ENCODE peak calls at places on chromosomes 6 and 20, in seven cellular contexts. K, O, H, D, Z, R and V are unnamed samples.

GRCh38 chr6:79874531-79875132 is 72.7 kb downstream of the ELOVL4 start:
- DNase-seq in R (no peak), K (no peak), D (no peak), Z (no peak), H (no peak), O (no peak), V (no peak)

GRCh38 chr6:166438211-166438861 is 55.6 kb upstream of the MPC1 start:
- DNase-seq in Z (no peak), K (no peak), H (no peak), O (no peak), D (no peak), R (no peak), V (no peak)

GRCh38 chr6:158205220-158205944 is 37.2 kb downstream of the GTF2H5 start:
- DNase-seq in O (no peak), R (peak; percentile 65), Z (no peak), H (no peak), K (no peak), D (no peak), V (peak; percentile 14)

GRCh38 chr20:51456511-51457280 is 85.8 kb downstream of the NFATC2 start:
- DNase-seq in K (no peak), D (peak; percentile 92), Z (peak; percentile 78), R (peak; percentile 78), H (peak; percentile 97), O (peak; percentile 95), V (peak; percentile 89)

GRCh38 chr6:73523434-73524123 is 2.7 kb upstream of the EEF1A1 start:
- DNase-seq in H (peak; percentile 72), K (peak; percentile 71), R (peak; percentile 66), D (peak; percentile 78), O (peak; percentile 61), Z (no peak), V (peak; percentile 88)

GRCh38 chr6:148495029-148495428 is 152.4 kb downstream of the SASH1 start:
- DNase-seq in O (no peak), D (no peak), H (no peak), K (no peak), R (no peak), Z (no peak), V (no peak)

GRCh38 chr6:124924333-124924759 is 37.9 kb upstream of the RNF217 start:
- DNase-seq in O (no peak), Z (no peak), H (no peak), R (no peak), K (no peak), D (no peak), V (no peak)

GRCh38 chr6:88662163-88662580 is 301.2 kb downstream of the RNGTT start:
- DNase-seq in O (no peak), R (peak; percentile 60), H (no peak), D (peak; percentile 61), Z (no peak), K (no peak), V (peak; percentile 76)

GRCh38 chr6:35717449-35718353 is 19.1 kb upstream of the ARMC12 start:
- DNase-seq in Z (no peak), H (no peak), O (no peak), D (no peak), K (no peak), R (no peak), V (no peak)

GRCh38 chr20:47237715-47238114 is 118.8 kb downstream of the ZMYND8 start:
- DNase-seq in R (no peak), Z (no peak), K (no peak), O (no peak), H (no peak), D (no peak), V (no peak)

GRCh38 chr6:33305052-33305451 is 6.3 kb upstream of the RGL2 start:
- DNase-seq in R (no peak), O (no peak), K (no peak), Z (no peak), H (no peak), D (no peak), V (no peak)

GRCh38 chr6:161414180-161414579 is 140.3 kb upstream of the AGPAT4 start:
- DNase-seq in D (peak; percentile 26), O (peak; percentile 46), Z (no peak), H (peak; percentile 62), R (no peak), K (no peak), V (no peak)

GRCh38 chr6:73455865-73456629 is 4.0 kb upstream of the CGAS start:
- DNase-seq in R (peak; percentile 50), O (no peak), H (no peak), K (no peak), Z (no peak), D (no peak), V (no peak)

GRCh38 chr20:61630240-61630650 is 378.2 kb downstream of the CDH4 start:
- DNase-seq in R (no peak), H (no peak), D (no peak), O (no peak), Z (no peak), K (no peak), V (no peak)

GRCh38 chr20:44719841-44720240 is 4.7 kb downstream of the CCN5 start:
- DNase-seq in H (peak; percentile 29), R (no peak), O (no peak), D (no peak), Z (no peak), K (no peak), V (no peak)

GRCh38 chr20:44722990-44723389 is 7.8 kb downstream of the CCN5 start:
- DNase-seq in Z (no peak), D (no peak), O (no peak), H (no peak), R (no peak), K (no peak), V (no peak)

GRCh38 chr20:44720994-44721784 is 6.0 kb downstream of the CCN5 start:
- DNase-seq in Z (no peak), D (no peak), R (no peak), H (peak; percentile 66), K (no peak), O (no peak), V (no peak)

GRCh38 chr20:44721785-44722054 is 6.6 kb downstream of the CCN5 start:
- DNase-seq in R (no peak), K (no peak), Z (no peak), O (no peak), D (no peak), H (no peak), V (no peak)

DNA sequence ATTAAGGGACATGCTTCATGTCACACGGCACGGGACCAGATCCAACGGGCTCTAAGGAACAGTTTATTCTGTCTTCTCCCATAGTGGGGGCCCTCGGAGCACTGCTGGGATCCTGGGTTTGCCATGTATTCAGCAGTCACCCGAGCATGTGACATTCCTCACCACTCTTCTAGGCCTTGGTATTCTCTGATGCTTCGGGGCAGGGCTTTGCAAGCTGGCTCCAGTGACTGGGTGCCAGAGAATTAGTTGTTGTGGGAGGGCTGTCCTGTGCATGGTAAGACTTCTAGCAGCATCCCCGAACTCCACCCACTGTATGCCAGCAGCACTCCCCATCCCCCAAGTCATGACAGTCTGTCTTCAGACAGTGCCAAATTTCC is 5.4 kb downstream of the CCN5 start:
- DNase-seq in D (no peak), R (no peak), H (peak; percentile 37), O (no peak), K (no peak), Z (no peak), V (no peak)
- H3K27ac ChIP-seq in D (no peak overlapping the region), R (no peak overlapping the region), H (no peak overlapping the region), O (peak overlapping the region; percentile 68), K (no peak overlapping the region), Z (peak overlapping the region; percentile 97), V (no peak overlapping the region)

DNA sequence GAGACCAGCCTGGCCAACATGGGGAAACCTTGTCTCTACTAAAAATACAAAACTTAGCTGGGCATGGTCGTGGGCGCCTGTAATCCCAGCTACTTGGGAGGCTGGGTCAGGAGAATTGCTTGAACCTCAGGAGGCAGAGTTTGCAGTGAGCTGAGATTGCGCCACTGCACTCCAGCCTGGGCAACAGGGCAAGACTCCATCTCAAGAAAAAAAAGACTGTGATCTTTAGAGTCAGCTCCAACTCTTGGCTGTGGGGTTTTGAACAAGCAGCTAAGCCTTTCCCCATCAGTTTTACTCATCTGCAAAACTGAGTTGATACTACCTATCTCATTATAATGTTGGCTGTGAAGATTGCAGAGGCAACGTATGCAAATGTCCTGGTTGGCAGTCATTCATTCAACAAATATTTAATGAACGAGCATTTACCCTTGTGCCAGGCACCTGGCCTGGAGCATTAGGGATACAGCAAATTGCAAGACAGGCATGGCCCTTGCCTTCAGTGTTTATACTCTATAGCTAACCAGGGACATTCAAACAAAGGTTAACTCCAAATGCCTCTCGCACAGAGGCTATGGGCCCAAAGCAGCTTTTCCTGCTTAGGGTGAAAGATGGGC is 37.9 kb downstream of the ILRUN start:
- DNase-seq in D (no peak), R (no peak), Z (no peak), H (no peak), K (no peak), O (no peak), V (no peak)
- H3K4me3 ChIP-seq in D (no peak overlapping the region), R (no peak overlapping the region), Z (no peak overlapping the region), H (peak overlapping the region; percentile 61), K (no peak overlapping the region), O (no peak overlapping the region), V (no peak overlapping the region)

GRCh38 chr6:14871196-14871595 is 374.7 kb upstream of the JARID2 start:
- DNase-seq in H (peak; percentile 79), R (no peak), K (no peak), O (peak; percentile 38), Z (no peak), D (no peak), V (no peak)

GRCh38 chr6:14863896-14864850 is 381.7 kb upstream of the JARID2 start:
- DNase-seq in Z (no peak), H (no peak), K (no peak), D (no peak), R (no peak), O (no peak), V (no peak)

GRCh38 chr6:14862845-14863244 is 383.0 kb upstream of the JARID2 start:
- DNase-seq in R (no peak), O (no peak), D (no peak), K (no peak), H (no peak), Z (no peak), V (no peak)

GRCh38 chr6:14865609-14866100 is 380.2 kb upstream of the JARID2 start:
- DNase-seq in D (no peak), H (no peak), O (no peak), K (no peak), R (no peak), Z (no peak), V (no peak)

GRCh38 chr6:14867807-14868206 is 378.1 kb upstream of the JARID2 start:
- DNase-seq in K (no peak), O (no peak), R (no peak), H (no peak), D (no peak), Z (no peak), V (no peak)
- H3K27ac ChIP-seq in K (no peak overlapping the region), O (no peak overlapping the region), R (no peak overlapping the region), H (no peak overlapping the region), D (no peak overlapping the region), Z (no peak overlapping the region), V (no peak overlapping the region)

DNA sequence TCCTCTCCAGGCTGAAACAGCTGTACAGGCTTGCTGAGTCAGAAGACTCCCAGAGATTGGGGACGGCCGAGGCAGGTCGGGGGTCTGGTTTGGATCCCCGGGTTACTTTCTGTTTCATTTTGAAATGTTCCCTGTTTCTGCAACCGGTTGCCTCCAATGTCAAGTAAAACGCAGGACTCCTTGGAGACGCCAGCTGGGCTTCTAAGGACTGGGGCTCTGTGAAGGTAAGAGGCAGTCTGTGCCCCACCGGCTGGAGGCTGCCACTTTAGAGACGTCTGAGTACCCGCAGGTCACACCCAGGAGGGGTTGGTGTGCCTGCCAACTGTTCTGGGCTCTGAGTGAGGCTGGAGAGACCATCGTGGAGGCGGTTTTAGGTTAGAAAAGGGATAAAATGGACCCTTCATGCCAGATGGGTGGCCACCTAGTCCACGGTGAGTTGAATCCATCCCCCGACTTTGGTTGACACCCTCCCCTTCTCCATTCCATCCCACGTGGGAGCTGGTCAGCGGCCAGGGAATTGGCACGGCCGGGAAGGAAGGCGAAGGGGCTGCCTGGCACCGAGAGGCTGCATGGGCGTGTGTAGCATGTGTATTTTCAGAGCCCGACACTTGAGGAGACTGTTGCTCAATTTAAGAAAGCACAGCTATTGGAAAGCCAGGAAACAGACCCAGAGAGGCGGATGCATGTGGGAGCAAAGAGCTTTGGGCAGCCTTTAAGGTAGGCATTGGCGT is 240.9 kb downstream of the PHACTR1 start:
- DNase-seq in H (peak; percentile 66), D (peak; percentile 48), R (no peak), Z (peak; percentile 63), K (no peak), O (peak; percentile 74), V (peak; percentile 40)
- H3K4me3 ChIP-seq in H (peak overlapping the region; percentile 76), D (peak overlapping the region; percentile 54), R (peak overlapping the region; percentile 53), Z (peak overlapping the region; percentile 94), K (peak overlapping the region; percentile 78), O (peak overlapping the region; percentile 73), V (peak overlapping the region; percentile 49)